ENCODE peak calls at places on chromosomes 16 and 17, in eight cellular contexts. One of them, this sample, is unnamed. For H3K36me3, the result is how much of the 10 kb centered on the place peaks cover.

GRCh38 chr16:81446318-81447275 is 2.0 kb downstream of the CMIP start:
- DNase-seq in body of pancreas: peak
- DNase-seq in heart left ventricle: no peak
- DNase-seq in ovary: no peak
- DNase-seq in IMR-90: peak
- DNase-seq in endothelial cell of umbilical vein: peak
- DNase-seq in adrenal gland: peak
- DNase-seq in right lobe of liver: no peak
- DNase-seq in this sample: no peak

GRCh38 chr16:85524630-85525463 is 88.3 kb upstream of the GSE1 start:
- DNase-seq in ovary: no peak
- DNase-seq in heart left ventricle: peak
- DNase-seq in IMR-90: peak
- DNase-seq in adrenal gland: peak
- DNase-seq in right lobe of liver: peak
- DNase-seq in body of pancreas: peak
- DNase-seq in endothelial cell of umbilical vein: no peak
- DNase-seq in this sample: peak

GRCh38 chr17:64685705-64686104 is 23.6 kb upstream of the SMURF2 start:
- DNase-seq in endothelial cell of umbilical vein: no peak
- DNase-seq in adrenal gland: no peak
- DNase-seq in IMR-90: no peak
- DNase-seq in right lobe of liver: no peak
- DNase-seq in body of pancreas: no peak
- DNase-seq in ovary: no peak
- DNase-seq in heart left ventricle: no peak
- DNase-seq in this sample: no peak

GRCh38 chr16:82016964-82017363 is 5.7 kb upstream of the SDR42E1 start:
- DNase-seq in adrenal gland: no peak
- DNase-seq in right lobe of liver: no peak
- DNase-seq in ovary: no peak
- DNase-seq in endothelial cell of umbilical vein: no peak
- DNase-seq in heart left ventricle: no peak
- DNase-seq in body of pancreas: no peak
- DNase-seq in IMR-90: no peak
- DNase-seq in this sample: no peak

GRCh38 chr17:19570497-19571151 is 37.0 kb downstream of the SLC47A1 start:
- DNase-seq in IMR-90: no peak
- DNase-seq in heart left ventricle: no peak
- DNase-seq in ovary: no peak
- DNase-seq in adrenal gland: no peak
- DNase-seq in endothelial cell of umbilical vein: no peak
- DNase-seq in body of pancreas: peak
- DNase-seq in right lobe of liver: no peak
- DNase-seq in this sample: no peak

GRCh38 chr16:54654429-54654828 is 276.2 kb upstream of the IRX5 start:
- DNase-seq in right lobe of liver: no peak
- DNase-seq in ovary: no peak
- DNase-seq in heart left ventricle: no peak
- DNase-seq in endothelial cell of umbilical vein: no peak
- DNase-seq in body of pancreas: no peak
- DNase-seq in IMR-90: no peak
- DNase-seq in adrenal gland: no peak
- DNase-seq in this sample: no peak

GRCh38 chr17:45129940-45130639 is 2.2 kb downstream of the PLCD3 start:
- DNase-seq in heart left ventricle: no peak
- DNase-seq in endothelial cell of umbilical vein: no peak
- DNase-seq in body of pancreas: no peak
- DNase-seq in IMR-90: peak
- DNase-seq in adrenal gland: peak
- DNase-seq in right lobe of liver: no peak
- DNase-seq in ovary: no peak
- DNase-seq in this sample: no peak

GRCh38 chr16:84753412-84754325 is 53.9 kb downstream of the USP10 start:
- DNase-seq in right lobe of liver: no peak
- DNase-seq in ovary: no peak
- DNase-seq in adrenal gland: no peak
- DNase-seq in IMR-90: no peak
- DNase-seq in body of pancreas: no peak
- DNase-seq in endothelial cell of umbilical vein: no peak
- DNase-seq in heart left ventricle: no peak
- DNase-seq in this sample: no peak

GRCh38 chr16:24499193-24499814 is 40.1 kb upstream of the RBBP6 start:
- DNase-seq in body of pancreas: peak
- DNase-seq in heart left ventricle: no peak
- DNase-seq in adrenal gland: peak
- DNase-seq in ovary: no peak
- DNase-seq in right lobe of liver: no peak
- DNase-seq in IMR-90: peak
- DNase-seq in endothelial cell of umbilical vein: peak
- DNase-seq in this sample: no peak

GRCh38 chr16:30699615-30700099 is 686 bp downstream of the SRCAP start:
- DNase-seq in right lobe of liver: no peak
- DNase-seq in heart left ventricle: no peak
- DNase-seq in endothelial cell of umbilical vein: no peak
- DNase-seq in adrenal gland: no peak
- DNase-seq in body of pancreas: no peak
- DNase-seq in IMR-90: no peak
- DNase-seq in ovary: no peak
- DNase-seq in this sample: no peak

GRCh38 chr17:41308251-41308917 is 725 bp downstream of the KRTAP16-1 start:
- DNase-seq in right lobe of liver: no peak
- DNase-seq in body of pancreas: peak
- DNase-seq in endothelial cell of umbilical vein: no peak
- DNase-seq in IMR-90: no peak
- DNase-seq in adrenal gland: no peak
- DNase-seq in ovary: no peak
- DNase-seq in heart left ventricle: peak
- DNase-seq in this sample: peak

GRCh38 chr17:55053855-55054254 is 85.3 kb downstream of the STXBP4 start:
- DNase-seq in right lobe of liver: no peak
- DNase-seq in IMR-90: peak
- DNase-seq in endothelial cell of umbilical vein: peak
- DNase-seq in body of pancreas: no peak
- DNase-seq in adrenal gland: no peak
- DNase-seq in heart left ventricle: no peak
- DNase-seq in ovary: no peak
- DNase-seq in this sample: no peak

GRCh38 chr17:21291862-21292261 is 7.4 kb downstream of the MAP2K3 start:
- DNase-seq in right lobe of liver: no peak
- DNase-seq in adrenal gland: no peak
- DNase-seq in heart left ventricle: no peak
- DNase-seq in endothelial cell of umbilical vein: no peak
- DNase-seq in IMR-90: no peak
- DNase-seq in body of pancreas: no peak
- DNase-seq in ovary: no peak
- DNase-seq in this sample: no peak

GRCh38 chr16:88289549-88290344 is 93.0 kb upstream of the ZNF469 start:
- DNase-seq in body of pancreas: no peak
- DNase-seq in right lobe of liver: peak
- DNase-seq in IMR-90: no peak
- DNase-seq in endothelial cell of umbilical vein: no peak
- DNase-seq in ovary: no peak
- DNase-seq in heart left ventricle: no peak
- DNase-seq in adrenal gland: no peak
- DNase-seq in this sample: no peak

GRCh38 chr17:1275962-1276736 is 3.3 kb upstream of the TRARG1 start:
- DNase-seq in body of pancreas: peak
- DNase-seq in ovary: peak
- DNase-seq in endothelial cell of umbilical vein: peak
- DNase-seq in adrenal gland: peak
- DNase-seq in heart left ventricle: peak
- DNase-seq in IMR-90: peak
- DNase-seq in right lobe of liver: peak
- DNase-seq in this sample: no peak

GRCh38 chr17:82845163-82845807 is 5.5 kb upstream of the ZNF750 start:
- DNase-seq in heart left ventricle: peak
- DNase-seq in body of pancreas: no peak
- DNase-seq in right lobe of liver: peak
- DNase-seq in ovary: no peak
- DNase-seq in IMR-90: no peak
- DNase-seq in adrenal gland: peak
- DNase-seq in endothelial cell of umbilical vein: peak
- DNase-seq in this sample: peak

GRCh38 chr17:65393514-65393913 is 167.9 kb downstream of the AXIN2 start:
- DNase-seq in right lobe of liver: no peak
- DNase-seq in IMR-90: no peak
- DNase-seq in body of pancreas: no peak
- DNase-seq in heart left ventricle: no peak
- DNase-seq in adrenal gland: no peak
- DNase-seq in ovary: no peak
- DNase-seq in endothelial cell of umbilical vein: no peak
- DNase-seq in this sample: no peak

GRCh38 chr17:49647256-49647585 is 30.7 kb downstream of the SPOP start:
- DNase-seq in endothelial cell of umbilical vein: no peak
- DNase-seq in right lobe of liver: no peak
- DNase-seq in ovary: no peak
- DNase-seq in adrenal gland: no peak
- DNase-seq in heart left ventricle: no peak
- DNase-seq in IMR-90: no peak
- DNase-seq in body of pancreas: no peak
- DNase-seq in this sample: no peak

GRCh38 chr17:76085066-76085730 is 6.2 kb downstream of the ZACN start:
- DNase-seq in ovary: no peak
- DNase-seq in body of pancreas: no peak
- DNase-seq in heart left ventricle: no peak
- DNase-seq in adrenal gland: no peak
- DNase-seq in right lobe of liver: no peak
- DNase-seq in endothelial cell of umbilical vein: no peak
- DNase-seq in IMR-90: no peak
- DNase-seq in this sample: no peak

GRCh38 chr17:76087531-76087930 is 8.5 kb downstream of the ZACN start:
- DNase-seq in adrenal gland: no peak
- DNase-seq in endothelial cell of umbilical vein: no peak
- DNase-seq in heart left ventricle: no peak
- DNase-seq in body of pancreas: no peak
- DNase-seq in right lobe of liver: no peak
- DNase-seq in IMR-90: no peak
- DNase-seq in ovary: no peak
- DNase-seq in this sample: no peak

GRCh38 chr17:76085731-76086366 is 6.9 kb downstream of the ZACN start:
- DNase-seq in ovary: no peak
- DNase-seq in right lobe of liver: no peak
- DNase-seq in heart left ventricle: no peak
- DNase-seq in adrenal gland: no peak
- DNase-seq in IMR-90: no peak
- DNase-seq in endothelial cell of umbilical vein: no peak
- DNase-seq in body of pancreas: no peak
- DNase-seq in this sample: no peak

GRCh38 chr17:76088041-76088867 is 9.3 kb downstream of the ZACN start:
- DNase-seq in IMR-90: no peak
- DNase-seq in adrenal gland: no peak
- DNase-seq in endothelial cell of umbilical vein: no peak
- DNase-seq in heart left ventricle: no peak
- DNase-seq in right lobe of liver: no peak
- DNase-seq in ovary: no peak
- DNase-seq in body of pancreas: no peak
- DNase-seq in this sample: no peak

DNA sequence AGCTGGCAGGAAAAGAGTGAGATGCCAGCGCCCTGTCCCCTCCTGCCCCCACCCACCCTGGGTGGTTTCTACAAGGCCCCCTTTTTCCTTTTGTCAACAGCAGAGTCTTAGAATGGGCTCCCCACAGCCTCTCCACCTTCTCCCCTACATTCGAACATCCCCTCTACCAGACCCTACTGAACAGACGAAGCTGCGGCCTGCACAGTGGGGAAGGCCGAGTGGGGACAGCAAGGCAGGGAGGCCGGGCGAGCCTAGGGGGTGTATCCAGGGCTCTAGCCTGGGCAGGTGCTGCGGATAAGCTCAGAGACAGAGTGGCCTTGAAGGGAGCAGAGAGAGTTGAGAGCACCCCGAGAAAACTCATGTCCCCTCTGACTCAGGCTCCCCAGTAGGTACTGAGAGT is 7.4 kb downstream of the ZACN start:
- DNase-seq in IMR-90: no peak
- DNase-seq in endothelial cell of umbilical vein: no peak
- DNase-seq in heart left ventricle: no peak
- DNase-seq in ovary: no peak
- DNase-seq in right lobe of liver: no peak
- DNase-seq in adrenal gland: no peak
- DNase-seq in body of pancreas: no peak
- DNase-seq in this sample: no peak
- H3K36me3 ChIP-seq in IMR-90: half or more
- H3K36me3 ChIP-seq in endothelial cell of umbilical vein: half or more
- H3K36me3 ChIP-seq in heart left ventricle: half or more
- H3K36me3 ChIP-seq in ovary: under half
- H3K36me3 ChIP-seq in right lobe of liver: under half
- H3K36me3 ChIP-seq in adrenal gland: half or more
- H3K36me3 ChIP-seq in body of pancreas: half or more
- H3K36me3 ChIP-seq in this sample: half or more

GRCh38 chr17:6506679-6507231 is 49.6 kb downstream of the PITPNM3 start:
- DNase-seq in ovary: peak
- DNase-seq in adrenal gland: no peak
- DNase-seq in heart left ventricle: no peak
- DNase-seq in right lobe of liver: no peak
- DNase-seq in IMR-90: no peak
- DNase-seq in body of pancreas: no peak
- DNase-seq in endothelial cell of umbilical vein: peak
- DNase-seq in this sample: peak
- TF ChIP-seq POLR2A in ovary: no peak
- TF ChIP-seq POLR2A in adrenal gland: no peak
- TF ChIP-seq POLR2A in heart left ventricle: no peak
- TF ChIP-seq POLR2A in right lobe of liver: no peak
- TF ChIP-seq POLR2A in IMR-90: no peak
- TF ChIP-seq POLR2A in body of pancreas: no peak
- TF ChIP-seq POLR2A in endothelial cell of umbilical vein: no peak
- TF ChIP-seq POLR2A in this sample: no peak

GRCh38 chr16:70482624-70483023 is 28.2 kb downstream of the FCSK start:
- DNase-seq in body of pancreas: no peak
- DNase-seq in right lobe of liver: no peak
- DNase-seq in adrenal gland: no peak
- DNase-seq in ovary: no peak
- DNase-seq in heart left ventricle: no peak
- DNase-seq in IMR-90: peak
- DNase-seq in endothelial cell of umbilical vein: no peak
- DNase-seq in this sample: no peak
- H3K36me3 ChIP-seq in body of pancreas: under half
- H3K36me3 ChIP-seq in right lobe of liver: under half
- H3K36me3 ChIP-seq in adrenal gland: half or more
- H3K36me3 ChIP-seq in ovary: under half
- H3K36me3 ChIP-seq in heart left ventricle: half or more
- H3K36me3 ChIP-seq in IMR-90: half or more
- H3K36me3 ChIP-seq in endothelial cell of umbilical vein: under half
- H3K36me3 ChIP-seq in this sample: half or more

GRCh38 chr17:57044976-57045867 is 39.8 kb upstream of the AKAP1 start:
- DNase-seq in adrenal gland: no peak
- DNase-seq in ovary: no peak
- DNase-seq in body of pancreas: no peak
- DNase-seq in IMR-90: no peak
- DNase-seq in right lobe of liver: no peak
- DNase-seq in endothelial cell of umbilical vein: no peak
- DNase-seq in heart left ventricle: no peak
- DNase-seq in this sample: peak
- TF ChIP-seq POLR2A in adrenal gland: no peak
- TF ChIP-seq POLR2A in ovary: no peak
- TF ChIP-seq POLR2A in body of pancreas: no peak
- TF ChIP-seq POLR2A in IMR-90: no peak
- TF ChIP-seq POLR2A in right lobe of liver: no peak
- TF ChIP-seq POLR2A in endothelial cell of umbilical vein: no peak
- TF ChIP-seq POLR2A in heart left ventricle: no peak
- TF ChIP-seq POLR2A in this sample: no peak

GRCh38 chr16:4879049-4879448 is 31.8 kb downstream of the UBN1 start:
- DNase-seq in ovary: no peak
- DNase-seq in adrenal gland: no peak
- DNase-seq in IMR-90: no peak
- DNase-seq in right lobe of liver: no peak
- DNase-seq in heart left ventricle: no peak
- DNase-seq in body of pancreas: no peak
- DNase-seq in endothelial cell of umbilical vein: no peak
- DNase-seq in this sample: no peak
- H3K36me3 ChIP-seq in ovary: under half
- H3K36me3 ChIP-seq in adrenal gland: half or more
- H3K36me3 ChIP-seq in IMR-90: half or more
- H3K36me3 ChIP-seq in right lobe of liver: under half
- H3K36me3 ChIP-seq in heart left ventricle: half or more
- H3K36me3 ChIP-seq in body of pancreas: under half
- H3K36me3 ChIP-seq in endothelial cell of umbilical vein: half or more
- H3K36me3 ChIP-seq in this sample: half or more